ENCODE peak calls at places on chromosomes 13 and 19, in ten cellular contexts. T is heart left ventricle, O is A549, S is breast epithelium, L is upper lobe of left lung, M is body of pancreas, X is GM12891, A is ovary, Y is GM12892, J is IMR-90. R is an unnamed sample.

GRCh38 chr13:113835461-113836274 is 28.2 kb downstream of the GAS6 start:
- DNase-seq in T (peak), O (peak), S (no peak), L (peak), M (no peak), X (peak), A (no peak), Y (no peak), J (peak), R (peak)

GRCh38 chr19:12166596-12166995 is 3.7 kb downstream of the ZNF136 start:
- DNase-seq in T (no peak), O (no peak), S (no peak), L (no peak), M (no peak), X (no peak), A (no peak), Y (no peak), J (peak), R (peak)

GRCh38 chr19:18526316-18526715 is 4.4 kb upstream of the ELL start:
- DNase-seq in T (no peak), O (no peak), S (no peak), L (no peak), M (no peak), X (no peak), A (no peak), Y (no peak), J (no peak), R (no peak)

GRCh38 chr19:1252221-1252817 is 3.9 kb downstream of the MIDN start:
- DNase-seq in T (peak), O (peak), S (peak), L (peak), M (peak), X (no peak), A (peak), Y (no peak), J (peak), R (peak)

GRCh38 chr19:55117063-55117635 is 288 bp downstream of the PPP1R12C start:
- DNase-seq in T (no peak), O (no peak), S (no peak), L (no peak), M (peak), X (no peak), A (peak), Y (no peak), J (no peak), R (peak)

GRCh38 chr19:34678421-34678820 is 943 bp downstream of the ZNF302 start:
- DNase-seq in T (no peak), O (no peak), S (no peak), L (no peak), M (peak), X (no peak), A (no peak), Y (no peak), J (no peak), R (no peak)

GRCh38 chr19:31519216-31519615 is 170.0 kb upstream of the TSHZ3 start:
- DNase-seq in T (no peak), O (no peak), S (no peak), L (no peak), M (no peak), X (no peak), A (no peak), Y (no peak), J (no peak), R (no peak)

GRCh38 chr13:60427285-60427684 is 30.3 kb downstream of the TDRD3 start:
- DNase-seq in T (no peak), O (no peak), S (no peak), L (no peak), M (no peak), X (no peak), A (no peak), Y (no peak), J (no peak), R (no peak)

GRCh38 chr19:15866646-15867045 is 31.2 kb downstream of the CYP4F2 start:
- DNase-seq in T (no peak), O (no peak), S (no peak), L (no peak), M (no peak), X (no peak), A (no peak), Y (no peak), J (no peak), R (no peak)

GRCh38 chr19:10587839-10588150 is 683 bp upstream of the AP1M2 start:
- DNase-seq in T (no peak), O (no peak), S (no peak), L (no peak), M (no peak), X (no peak), A (no peak), Y (no peak), J (no peak), R (no peak)

GRCh38 chr13:110557610-110558305 is 3.8 kb downstream of the RAB20 start:
- DNase-seq in T (no peak), O (no peak), S (no peak), L (peak), M (peak), X (no peak), A (no peak), Y (no peak), J (no peak), R (no peak)

GRCh38 chr19:18851673-18852325 is 20.0 kb downstream of the UPF1 start:
- DNase-seq in T (no peak), O (no peak), S (no peak), L (peak), M (no peak), X (no peak), A (no peak), Y (no peak), J (no peak), R (no peak)

GRCh38 chr13:111005808-111006494 is 91.1 kb upstream of the ANKRD10 start:
- DNase-seq in T (peak), O (no peak), S (no peak), L (peak), M (peak), X (no peak), A (peak), Y (no peak), J (peak), R (no peak)

GRCh38 chr13:40146586-40147240 is 491.3 kb downstream of the COG6 start:
- DNase-seq in T (no peak), O (no peak), S (no peak), L (peak), M (no peak), X (no peak), A (no peak), Y (no peak), J (no peak), R (no peak)

GRCh38 chr19:33546656-33547055 is 25.1 kb upstream of the PEPD start:
- DNase-seq in T (no peak), O (no peak), S (no peak), L (no peak), M (no peak), X (no peak), A (no peak), Y (no peak), J (no peak), R (no peak)

GRCh38 chr19:9793051-9793591 is 24.6 kb upstream of the ZNF846 start:
- DNase-seq in T (peak), O (peak), S (peak), L (peak), M (peak), X (no peak), A (peak), Y (no peak), J (peak), R (no peak)

GRCh38 chr19:10533656-10534386 is 9.9 kb upstream of the ATG4D start:
- DNase-seq in T (no peak), O (peak), S (no peak), L (no peak), M (no peak), X (no peak), A (no peak), Y (no peak), J (peak), R (no peak)

GRCh38 chr13:84927442-84928169 is 871.6 kb downstream of the SLITRK6 start:
- DNase-seq in T (no peak), O (no peak), S (no peak), L (peak), M (no peak), X (no peak), A (no peak), Y (no peak), J (no peak), R (no peak)

GRCh38 chr19:7179917-7180306 is 110.4 kb downstream of the ZNF557 start:
- DNase-seq in T (no peak), O (no peak), S (no peak), L (no peak), M (no peak), X (no peak), A (no peak), Y (no peak), J (no peak), R (no peak)

GRCh38 chr13:71714802-71715375 is 152.1 kb downstream of the DACH1 start:
- DNase-seq in T (no peak), O (no peak), S (no peak), L (no peak), M (no peak), X (no peak), A (no peak), Y (no peak), J (no peak), R (no peak)

GRCh38 chr13:94711561-94712286 is 621 bp downstream of the SOX21 start:
- DNase-seq in T (no peak), O (peak), S (no peak), L (peak), M (no peak), X (no peak), A (no peak), Y (no peak), J (no peak), R (no peak)

GRCh38 chr19:12841094-12841493 is 2.8 kb downstream of the MAST1 start:
- DNase-seq in T (no peak), O (no peak), S (no peak), L (peak), M (peak), X (no peak), A (no peak), Y (no peak), J (peak), R (no peak)

GRCh38 chr19:18007939-18008673 is at the start of gene ARRDC2:
- DNase-seq in T (peak), O (no peak), S (peak), L (peak), M (peak), X (peak), A (peak), Y (peak), J (peak), R (peak)

GRCh38 chr13:102280366-102280765 is 121.5 kb downstream of the FGF14 start:
- DNase-seq in T (no peak), O (no peak), S (no peak), L (no peak), M (no peak), X (no peak), A (no peak), Y (no peak), J (no peak), R (no peak)

GRCh38 chr13:44230736-44231135 is 142.9 kb upstream of the SERP2 start:
- DNase-seq in T (no peak), O (no peak), S (no peak), L (no peak), M (no peak), X (no peak), A (no peak), Y (no peak), J (no peak), R (no peak)

GRCh38 chr19:16659464-16659831 is 496 bp downstream of the SMIM7 start:
- DNase-seq in T (no peak), O (no peak), S (no peak), L (no peak), M (no peak), X (no peak), A (no peak), Y (no peak), J (no peak), R (no peak)

GRCh38 chr13:96473463-96474157 is 383.7 kb downstream of the HS6ST3 start:
- DNase-seq in T (no peak), O (no peak), S (no peak), L (no peak), M (no peak), X (no peak), A (no peak), Y (no peak), J (no peak), R (no peak)

GRCh38 chr19:17324357-17325114 is 10.1 kb downstream of the ANO8 start:
- DNase-seq in T (no peak), O (no peak), S (no peak), L (no peak), M (no peak), X (no peak), A (no peak), Y (no peak), J (no peak), R (no peak)

GRCh38 chr19:3982701-3983541 is 2.3 kb downstream of the EEF2 start:
- DNase-seq in T (no peak), O (no peak), S (no peak), L (peak), M (no peak), X (peak), A (peak), Y (peak), J (peak), R (no peak)

GRCh38 chr13:94389544-94390351 is 89.7 kb downstream of the DCT start:
- DNase-seq in T (no peak), O (no peak), S (no peak), L (no peak), M (no peak), X (no peak), A (no peak), Y (no peak), J (no peak), R (no peak)

GRCh38 chr19:18385675-18386542 is at the start of gene GDF15:
- DNase-seq in T (peak), O (peak), S (peak), L (peak), M (peak), X (no peak), A (peak), Y (no peak), J (peak), R (peak)

GRCh38 chr13:30984620-30985019 is 52.2 kb downstream of the TEX26 start:
- DNase-seq in T (no peak), O (no peak), S (no peak), L (no peak), M (no peak), X (no peak), A (no peak), Y (no peak), J (no peak), R (no peak)

GRCh38 chr19:17183271-17183757 is 31.8 kb upstream of the USE1 start:
- DNase-seq in T (no peak), O (no peak), S (no peak), L (no peak), M (no peak), X (no peak), A (no peak), Y (no peak), J (no peak), R (no peak)

GRCh38 chr19:38506375-38506722 is 72.9 kb downstream of the RYR1 start:
- DNase-seq in T (no peak), O (no peak), S (no peak), L (no peak), M (no peak), X (no peak), A (no peak), Y (no peak), J (no peak), R (no peak)

DNA sequence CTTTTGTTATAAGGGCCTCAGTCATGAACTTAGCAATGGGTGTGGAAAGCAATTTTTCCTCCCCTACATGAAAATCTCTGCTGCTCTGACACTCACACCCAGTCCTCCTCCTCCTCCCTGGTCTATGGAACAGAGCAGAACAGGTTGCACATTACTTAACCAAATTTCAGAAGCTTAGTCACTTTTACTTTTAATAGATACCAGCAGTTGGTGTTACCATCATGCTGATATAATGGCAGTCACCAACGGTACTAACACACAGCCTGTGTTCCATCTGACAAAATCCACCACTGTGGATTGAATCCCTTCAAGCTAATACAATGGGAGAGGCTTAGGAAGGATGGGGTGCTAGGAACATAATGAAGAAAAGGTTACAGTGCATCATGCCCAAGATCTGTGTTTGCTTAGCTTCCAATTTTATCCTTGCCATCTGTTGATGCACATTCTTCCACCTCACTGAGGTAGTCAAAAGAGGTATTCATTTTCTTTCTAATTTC is 9.8 kb downstream of the TPT1 start:
- DNase-seq in T (no peak), O (no peak), S (no peak), L (no peak), M (no peak), X (no peak), A (no peak), Y (no peak), J (no peak), R (no peak)
- TF ChIP-seq POLR2A in T (no peak), O (no peak), S (no peak), L (no peak), M (no peak), X (no peak), A (no peak), Y (no peak), J (no peak), R (no peak)

DNA sequence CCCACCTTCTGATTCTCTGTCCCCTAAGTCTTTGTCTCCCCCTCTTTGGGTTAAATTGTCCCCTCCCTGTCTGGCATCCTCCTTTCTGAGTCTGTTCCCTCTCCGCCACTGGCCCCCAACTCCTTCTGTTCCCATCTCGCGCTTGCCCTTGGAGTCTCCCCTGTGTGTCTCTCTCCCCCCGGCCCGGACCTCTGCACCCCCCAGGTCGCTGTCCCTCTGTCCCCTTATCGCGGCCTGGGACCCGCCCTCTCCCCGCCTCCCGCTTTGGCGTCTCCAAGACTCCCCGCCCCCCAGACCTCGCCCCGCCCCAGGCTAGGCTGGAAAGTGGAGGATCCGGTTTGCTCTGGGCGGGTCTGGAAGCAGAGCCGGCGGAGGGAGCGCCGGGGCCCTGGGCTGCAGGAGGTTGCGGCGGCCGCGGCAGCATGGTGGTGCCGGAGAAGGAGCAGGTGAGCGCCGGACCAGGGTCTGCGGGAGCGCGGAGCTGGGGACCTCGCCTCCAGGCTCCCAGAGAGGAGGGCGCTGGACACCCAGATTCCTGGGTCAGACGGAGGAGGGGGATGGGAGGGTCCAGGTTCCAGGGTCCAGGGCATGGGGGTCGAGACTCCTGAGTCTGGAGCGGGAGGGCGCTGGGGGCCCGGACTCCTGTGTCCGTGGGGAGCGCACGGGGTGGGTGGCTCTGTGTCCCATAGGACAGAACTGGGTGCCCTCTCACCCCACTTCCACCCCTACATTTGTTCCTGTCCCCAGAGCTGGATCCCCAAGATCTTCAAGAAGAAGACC is at the start of gene TRPM4:
- DNase-seq in T (peak), O (peak), S (peak), L (peak), M (peak), X (no peak), A (peak), Y (no peak), J (peak), R (peak)
- TF ChIP-seq POLR2A in T (peak), O (peak), S (peak), L (peak), M (peak), X (no peak), A (no peak), Y (no peak), J (peak), R (peak)

GRCh38 chr13:20363162-20363561 is 131.0 kb upstream of the GJB6 start:
- DNase-seq in T (peak), O (no peak), S (no peak), L (no peak), M (no peak), X (no peak), A (no peak), Y (no peak), J (no peak), R (no peak)
- TF ChIP-seq POLR2A in T (no peak), O (no peak), S (no peak), L (no peak), M (no peak), X (no peak), A (no peak), Y (no peak), J (no peak), R (no peak)

GRCh38 chr19:13932911-13933393 is 5.3 kb downstream of the PODNL1 start:
- DNase-seq in T (no peak), O (no peak), S (no peak), L (peak), M (no peak), X (no peak), A (no peak), Y (no peak), J (no peak), R (no peak)
- TF ChIP-seq POLR2A in T (no peak), O (no peak), S (no peak), L (no peak), M (no peak), X (no peak), A (no peak), Y (no peak), J (no peak), R (no peak)

GRCh38 chr19:2726160-2726855 is 5.1 kb upstream of the DIRAS1 start:
- DNase-seq in T (peak), O (no peak), S (no peak), L (no peak), M (peak), X (no peak), A (no peak), Y (peak), J (no peak), R (no peak)

GRCh38 chr19:2723345-2723715 is 2.2 kb upstream of the DIRAS1 start:
- DNase-seq in T (no peak), O (no peak), S (no peak), L (no peak), M (no peak), X (no peak), A (no peak), Y (peak), J (no peak), R (no peak)

GRCh38 chr19:2722541-2723344 is 1.6 kb upstream of the DIRAS1 start:
- DNase-seq in T (peak), O (peak), S (peak), L (peak), M (peak), X (no peak), A (peak), Y (peak), J (peak), R (peak)

GRCh38 chr19:2723747-2724146 is 2.6 kb upstream of the DIRAS1 start:
- DNase-seq in T (peak), O (no peak), S (no peak), L (no peak), M (no peak), X (no peak), A (no peak), Y (peak), J (no peak), R (no peak)

DNA sequence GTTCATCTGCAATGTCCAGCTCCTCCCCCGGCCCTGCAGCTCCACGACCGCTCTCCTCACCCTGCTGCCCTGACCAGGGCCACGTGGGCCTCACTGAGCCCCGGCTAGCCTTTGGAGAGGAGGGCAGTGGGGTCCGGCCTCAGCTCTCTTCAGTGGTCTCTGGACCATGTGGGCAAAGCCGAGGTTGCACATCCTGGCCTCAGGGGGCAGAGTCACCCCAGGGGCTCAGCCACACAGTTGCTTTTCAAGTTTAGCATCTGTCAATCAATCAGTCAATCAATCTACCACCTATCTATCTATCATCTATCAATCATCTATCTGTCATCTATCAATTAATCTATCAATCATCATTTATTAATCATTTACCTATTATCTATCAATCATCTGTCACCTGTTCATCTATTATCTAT is 3.0 kb upstream of the DIRAS1 start:
- DNase-seq in T (peak), O (no peak), S (no peak), L (no peak), M (no peak), X (no peak), A (no peak), Y (peak), J (no peak), R (no peak)
- TF ChIP-seq POLR2A in T (no peak), O (no peak), S (no peak), L (no peak), M (no peak), X (no peak), A (no peak), Y (no peak), J (no peak), R (no peak)